ENCODE peak calls at places on chromosomes 4 and X, in five cellular contexts. U, A, T, V and O are unnamed samples.

GRCh38 chr4:48041535-48042137 is 25.1 kb downstream of the NIPAL1 start:
- DNase-seq in U (no peak), A (no peak), T (no peak), V (no peak), O (no peak)

GRCh38 chr4:47050986-47051725 is 19.8 kb downstream of the GABRB1 start:
- DNase-seq in U (no peak), A (no peak), T (no peak), V (no peak), O (no peak)

GRCh38 chr4:59388359-59388758 is 1811.8 kb upstream of the ADGRL3 start:
- DNase-seq in U (no peak), A (no peak), T (no peak), V (no peak), O (no peak)

GRCh38 chr4:54493862-54494261 is 163.9 kb upstream of the KIT start:
- DNase-seq in U (no peak), A (no peak), T (no peak), V (no peak), O (peak; percentile 32)

GRCh38 chr4:44446801-44447562 is 1.6 kb downstream of the KCTD8 start:
- DNase-seq in U (no peak), A (peak; percentile 15), T (no peak), V (no peak), O (no peak)

GRCh38 chr4:61770456-61770855 is 570.3 kb downstream of the ADGRL3 start:
- DNase-seq in U (no peak), A (no peak), T (no peak), V (no peak), O (no peak)

GRCh38 chrX:69291111-69291510 is 125.9 kb upstream of the PJA1 start:
- DNase-seq in U (no peak), A (no peak), T (no peak), V (no peak), O (no peak)

GRCh38 chrX:16828126-16828908 is 41.8 kb downstream of the RBBP7 start:
- DNase-seq in U (no peak), A (no peak), T (no peak), V (no peak), O (peak; percentile 65)

GRCh38 chr4:109332926-109333464 is 30.5 kb upstream of the COL25A1 start:
- DNase-seq in U (no peak), A (no peak), T (no peak), V (no peak), O (no peak)

GRCh38 chr4:44652002-44652401 is 577 bp upstream of the YIPF7 start:
- DNase-seq in U (no peak), A (no peak), T (no peak), V (no peak), O (no peak)

GRCh38 chrX:72126048-72126415 is 5.7 kb downstream of the RTL5 start:
- DNase-seq in U (no peak), A (no peak), T (no peak), V (no peak), O (no peak)

GRCh38 chr4:80540349-80540748 is 204.8 kb downstream of the CFAP299 start:
- DNase-seq in U (no peak), A (no peak), T (no peak), V (no peak), O (no peak)

GRCh38 chrX:45849261-45849660 is 648.6 kb upstream of the DIPK2B start:
- DNase-seq in U (peak; percentile 26), A (peak; percentile 25), T (peak; percentile 24), V (no peak), O (peak; percentile 75)

GRCh38 chr4:3810111-3810680 is 44.0 kb downstream of the ADRA2C start:
- DNase-seq in U (no peak), A (no peak), T (no peak), V (no peak), O (no peak)

GRCh38 chrX:119885554-119886428 is 9.9 kb upstream of the AKAP14 start:
- DNase-seq in U (no peak), A (no peak), T (no peak), V (no peak), O (peak; percentile 63)

GRCh38 chr4:136680271-136680670 is 852.0 kb downstream of the PCDH18 start:
- DNase-seq in U (no peak), A (no peak), T (no peak), V (no peak), O (no peak)

GRCh38 chr4:124262211-124263179 is 450.0 kb downstream of the ANKRD50 start:
- DNase-seq in U (peak; percentile 36), A (peak; percentile 25), T (peak; percentile 24), V (no peak), O (peak; percentile 43)

GRCh38 chr4:37243061-37243460 is 1.5 kb upstream of the NWD2 start:
- DNase-seq in U (no peak), A (no peak), T (no peak), V (no peak), O (no peak)

GRCh38 chr4:41590591-41590990 is 52.6 kb downstream of the LIMCH1 start:
- DNase-seq in U (peak; percentile 77), A (no peak), T (no peak), V (no peak), O (no peak)

GRCh38 chr4:153146031-153146430 is 58.2 kb upstream of the TRIM2 start:
- DNase-seq in U (no peak), A (no peak), T (no peak), V (no peak), O (no peak)

GRCh38 chrX:33725556-33726232 is 406.4 kb downstream of the FAM47A start:
- DNase-seq in U (no peak), A (no peak), T (no peak), V (no peak), O (peak; percentile 48)

GRCh38 chr4:87465739-87466366 is 43.5 kb downstream of the NUDT9 start:
- DNase-seq in U (no peak), A (peak; percentile 47), T (peak; percentile 52), V (no peak), O (peak; percentile 10)